ENCODE peak calls at places on chromosome 2, in six cellular contexts. F, C, W, I, Z and B are unnamed samples.

GRCh38 chr2:71496156-71496770 is 42.9 kb downstream of the DYSF start:
- DNase-seq in F (no peak), C (no peak), W (no peak), I (no peak), Z (no peak), B (no peak)

GRCh38 chr2:207530160-207531023 is 630 bp downstream of the CREB1 start:
- DNase-seq in F (no peak), C (peak), W (peak), I (peak), Z (peak), B (no peak)

GRCh38 chr2:73928995-73929394 is 2.3 kb downstream of the DGUOK start:
- DNase-seq in F (no peak), C (no peak), W (no peak), I (no peak), Z (peak), B (no peak)

GRCh38 chr2:84855730-84856129 is 25.2 kb downstream of the TRABD2A start:
- DNase-seq in F (no peak), C (no peak), W (no peak), I (no peak), Z (no peak), B (no peak)

GRCh38 chr2:133657591-133657990 is 89.3 kb upstream of the NCKAP5 start:
- DNase-seq in F (peak), C (no peak), W (peak), I (peak), Z (no peak), B (no peak)

GRCh38 chr2:199861116-199861774 is 10.3 kb upstream of the FTCDNL1 start:
- DNase-seq in F (no peak), C (no peak), W (peak), I (peak), Z (peak), B (no peak)

GRCh38 chr2:159196393-159196925 is 90.0 kb downstream of the WDSUB1 start:
- DNase-seq in F (no peak), C (no peak), W (no peak), I (no peak), Z (no peak), B (no peak)

GRCh38 chr2:136255648-136256461 is 137.9 kb upstream of the CXCR4 start:
- DNase-seq in F (no peak), C (no peak), W (no peak), I (no peak), Z (peak), B (no peak)

GRCh38 chr2:166675553-166675952 is 181.5 kb upstream of the SCN7A start:
- DNase-seq in F (no peak), C (peak), W (no peak), I (no peak), Z (no peak), B (no peak)

GRCh38 chr2:238945433-238946150 is 97.7 kb downstream of the TWIST2 start:
- DNase-seq in F (peak), C (peak), W (peak), I (peak), Z (peak), B (no peak)

GRCh38 chr2:11540996-11541692 is 7.3 kb downstream of the GREB1 start:
- DNase-seq in F (no peak), C (no peak), W (no peak), I (no peak), Z (no peak), B (no peak)

GRCh38 chr2:233267516-233268245 is 16.2 kb downstream of the ATG16L1 start:
- DNase-seq in F (no peak), C (no peak), W (no peak), I (no peak), Z (no peak), B (no peak)

GRCh38 chr2:48600917-48601316 is 16.7 kb upstream of the GTF2A1L start:
- DNase-seq in F (peak), C (no peak), W (peak), I (peak), Z (no peak), B (peak)

GRCh38 chr2:235843591-235844395 is 324.4 kb downstream of the GBX2 start:
- DNase-seq in F (no peak), C (no peak), W (no peak), I (no peak), Z (no peak), B (no peak)

GRCh38 chr2:146997488-146997887 is 847.3 kb upstream of the ACVR2A start:
- DNase-seq in F (no peak), C (no peak), W (no peak), I (no peak), Z (no peak), B (no peak)

GRCh38 chr2:222859786-222860726 is 780 bp upstream of the ACSL3 start:
- DNase-seq in F (no peak), C (peak), W (peak), I (peak), Z (peak), B (no peak)

DNA sequence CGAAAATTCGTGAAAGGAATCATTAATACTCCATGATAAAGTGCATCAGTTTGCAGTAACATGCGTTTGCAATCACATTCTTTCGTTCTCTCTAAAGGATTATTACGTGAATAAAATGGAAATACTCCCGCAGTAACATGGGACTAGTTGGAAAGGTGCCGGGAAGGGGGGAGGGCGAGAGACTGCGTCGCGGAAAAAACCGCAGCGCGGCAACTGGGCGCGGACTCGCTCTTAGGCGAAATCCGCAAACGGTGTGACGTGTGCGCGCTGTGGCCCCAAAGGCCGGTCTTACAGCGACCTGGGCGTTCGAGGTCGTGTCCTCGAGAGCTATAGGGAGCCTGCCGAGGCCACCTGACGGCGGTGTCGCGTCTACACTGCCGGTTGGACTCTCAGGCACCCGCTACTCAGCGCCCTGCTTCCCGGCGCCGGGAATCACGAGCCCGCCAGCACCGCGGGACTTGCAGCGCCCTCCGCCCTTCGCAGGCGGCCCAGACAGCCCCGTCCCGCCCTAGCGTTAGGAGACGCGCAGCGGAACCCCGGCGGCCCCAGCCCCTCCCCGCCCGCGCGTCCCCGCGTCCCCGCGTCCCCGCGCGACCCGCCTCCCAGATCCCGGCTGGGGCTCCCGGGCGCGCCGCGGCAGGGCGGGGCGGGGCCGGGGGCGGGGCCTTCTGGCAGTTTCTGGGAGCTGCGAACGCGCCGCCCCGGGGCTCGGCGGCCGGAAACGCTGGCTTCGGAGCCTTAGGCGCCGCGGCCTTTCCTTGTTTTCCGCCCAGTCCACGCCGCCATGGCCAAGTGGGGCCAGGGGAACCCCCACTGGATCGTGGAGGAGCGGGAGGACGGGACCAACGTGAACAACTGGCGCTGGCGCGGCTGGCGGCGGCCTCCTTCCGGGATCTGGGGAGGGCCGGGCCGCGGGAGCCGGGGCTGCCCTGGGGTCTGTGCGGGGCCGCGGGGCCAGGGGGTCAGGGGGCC is 15.1 kb downstream of the C2orf74 start:
- DNase-seq in F (peak), C (peak), W (peak), I (peak), Z (peak), B (peak)
- TF ChIP-seq CTCF in F (no peak), C (no peak), W (no peak), I (no peak), Z (no peak), B (no peak)

GRCh38 chr2:241379481-241380480 is 23.7 kb downstream of the FARP2 start:
- DNase-seq in F (no peak), C (no peak), W (peak), I (peak), Z (no peak), B (no peak)

GRCh38 chr2:241381872-241382271 is 25.8 kb downstream of the FARP2 start:
- DNase-seq in F (no peak), C (no peak), W (peak), I (no peak), Z (no peak), B (no peak)

GRCh38 chr2:241375300-241375699 is 19.2 kb downstream of the FARP2 start:
- DNase-seq in F (no peak), C (no peak), W (no peak), I (no peak), Z (no peak), B (no peak)

GRCh38 chr2:241376808-241377207 is 20.7 kb downstream of the FARP2 start:
- DNase-seq in F (no peak), C (no peak), W (no peak), I (no peak), Z (no peak), B (no peak)

DNA sequence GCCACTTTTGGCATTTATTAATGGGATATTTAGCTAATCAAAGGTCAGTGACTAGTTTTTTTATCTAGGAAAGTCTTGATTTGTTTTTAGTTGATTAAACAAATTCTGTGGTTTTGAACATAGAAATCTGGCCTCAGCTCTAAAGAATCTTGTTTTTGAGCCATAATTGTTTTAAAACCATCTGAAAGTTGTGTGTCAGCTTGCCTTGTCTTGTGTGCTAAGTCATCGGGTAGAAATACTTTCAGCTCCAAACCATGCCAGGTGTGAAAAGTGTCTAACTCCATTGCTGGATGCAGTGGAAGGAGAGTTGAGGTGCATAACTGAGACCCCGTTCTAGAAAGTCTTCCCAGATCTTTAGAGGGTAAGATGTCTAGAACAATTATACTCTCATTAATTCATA is 22.7 kb downstream of the FARP2 start:
- DNase-seq in F (no peak), C (no peak), W (no peak), I (peak), Z (no peak), B (no peak)
- H3K4me3 ChIP-seq in F (no peak), C (no peak), W (no peak), I (no peak), Z (no peak), B (no peak)

GRCh38 chr2:210195066-210195852 is 24.1 kb upstream of the KANSL1L start:
- DNase-seq in F (peak), C (peak), W (peak), I (peak), Z (peak), B (no peak)
- TF ChIP-seq CTCF in F (peak), C (peak), W (peak), I (peak), Z (peak), B (peak)

GRCh38 chr2:229273384-229274338 is 2.6 kb upstream of the PID1 start:
- DNase-seq in F (peak), C (peak), W (peak), I (peak), Z (peak), B (peak)
- H3K4me3 ChIP-seq in F (peak), C (no peak), W (peak), I (peak), Z (no peak), B (peak)

GRCh38 chr2:227031379-227031778 is 132.6 kb downstream of the COL4A4 start:
- DNase-seq in F (no peak), C (no peak), W (no peak), I (no peak), Z (no peak), B (no peak)

GRCh38 chr2:227035678-227036077 is 128.3 kb downstream of the COL4A4 start:
- DNase-seq in F (no peak), C (no peak), W (no peak), I (no peak), Z (no peak), B (no peak)

GRCh38 chr2:227030789-227031188 is 133.2 kb downstream of the COL4A4 start:
- DNase-seq in F (no peak), C (no peak), W (no peak), I (no peak), Z (no peak), B (no peak)

GRCh38 chr2:227036527-227036926 is 127.5 kb downstream of the COL4A4 start:
- DNase-seq in F (no peak), C (no peak), W (no peak), I (no peak), Z (no peak), B (no peak)

DNA sequence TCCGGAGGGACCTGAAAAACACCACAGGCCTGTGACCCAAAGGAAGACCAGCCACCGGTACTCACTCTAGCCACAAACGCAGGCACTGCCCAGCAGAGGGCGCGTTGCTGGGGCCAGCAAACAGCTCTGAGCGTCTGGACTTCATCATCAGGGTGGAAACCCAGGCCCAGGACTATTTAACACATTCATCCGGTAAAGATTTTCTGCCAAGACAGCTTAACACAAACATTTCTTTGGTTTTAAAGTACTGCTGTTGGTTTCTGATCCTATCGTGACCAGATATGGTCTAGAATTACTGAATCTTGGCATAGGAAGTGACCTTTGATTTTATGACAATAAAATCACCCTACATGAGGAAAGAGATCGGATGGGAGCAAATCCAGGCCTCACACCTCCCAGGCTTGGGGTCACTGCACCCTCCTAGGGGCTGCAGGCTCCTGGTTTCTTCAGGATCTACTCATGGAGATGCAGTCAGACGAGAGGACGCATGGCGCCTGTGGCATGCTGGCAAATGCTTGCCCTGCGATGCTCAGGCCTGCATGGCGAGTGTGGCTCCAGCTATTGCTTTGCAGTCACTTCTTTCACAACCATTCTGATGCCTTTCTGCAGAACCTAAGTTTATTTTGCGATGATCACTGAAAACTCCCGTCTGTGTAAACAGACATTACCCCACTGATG is 130.4 kb downstream of the COL4A4 start:
- DNase-seq in F (peak), C (peak), W (peak), I (peak), Z (peak), B (peak)
- TF ChIP-seq CTCF in F (peak), C (peak), W (peak), I (peak), Z (peak), B (peak)

DNA sequence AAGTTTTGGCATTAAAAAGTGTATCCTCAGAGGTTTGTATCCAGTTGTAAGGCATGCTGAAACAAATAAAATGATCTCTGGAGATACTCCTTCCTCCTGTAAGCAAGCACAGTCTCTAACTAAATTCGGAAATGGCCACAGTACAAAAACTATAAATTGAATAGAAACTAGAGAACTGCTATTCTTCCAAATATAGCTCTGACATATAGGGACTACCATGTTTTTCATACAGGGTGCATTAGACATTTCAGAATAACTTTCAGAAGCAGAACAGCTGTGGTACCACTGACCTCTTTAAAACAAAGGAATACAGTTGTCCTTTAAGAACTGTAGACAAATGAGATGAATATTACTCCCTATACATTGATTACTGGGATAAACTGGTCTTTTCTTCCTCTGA is 568.5 kb downstream of the ARHGAP15 start:
- DNase-seq in F (no peak), C (no peak), W (no peak), I (no peak), Z (no peak), B (no peak)
- H3K4me3 ChIP-seq in F (no peak), C (no peak), W (no peak), I (no peak), Z (no peak), B (no peak)

GRCh38 chr2:42337846-42338566 is 23.0 kb downstream of the COX7A2L start:
- DNase-seq in F (no peak), C (no peak), W (no peak), I (no peak), Z (no peak), B (no peak)

GRCh38 chr2:42340938-42341636 is 19.9 kb downstream of the COX7A2L start:
- DNase-seq in F (no peak), C (no peak), W (no peak), I (no peak), Z (no peak), B (no peak)

GRCh38 chr2:42340045-42340937 is 20.7 kb downstream of the COX7A2L start:
- DNase-seq in F (no peak), C (no peak), W (no peak), I (no peak), Z (no peak), B (no peak)

GRCh38 chr2:42338567-42339190 is 22.3 kb downstream of the COX7A2L start:
- DNase-seq in F (no peak), C (no peak), W (no peak), I (no peak), Z (no peak), B (no peak)

DNA sequence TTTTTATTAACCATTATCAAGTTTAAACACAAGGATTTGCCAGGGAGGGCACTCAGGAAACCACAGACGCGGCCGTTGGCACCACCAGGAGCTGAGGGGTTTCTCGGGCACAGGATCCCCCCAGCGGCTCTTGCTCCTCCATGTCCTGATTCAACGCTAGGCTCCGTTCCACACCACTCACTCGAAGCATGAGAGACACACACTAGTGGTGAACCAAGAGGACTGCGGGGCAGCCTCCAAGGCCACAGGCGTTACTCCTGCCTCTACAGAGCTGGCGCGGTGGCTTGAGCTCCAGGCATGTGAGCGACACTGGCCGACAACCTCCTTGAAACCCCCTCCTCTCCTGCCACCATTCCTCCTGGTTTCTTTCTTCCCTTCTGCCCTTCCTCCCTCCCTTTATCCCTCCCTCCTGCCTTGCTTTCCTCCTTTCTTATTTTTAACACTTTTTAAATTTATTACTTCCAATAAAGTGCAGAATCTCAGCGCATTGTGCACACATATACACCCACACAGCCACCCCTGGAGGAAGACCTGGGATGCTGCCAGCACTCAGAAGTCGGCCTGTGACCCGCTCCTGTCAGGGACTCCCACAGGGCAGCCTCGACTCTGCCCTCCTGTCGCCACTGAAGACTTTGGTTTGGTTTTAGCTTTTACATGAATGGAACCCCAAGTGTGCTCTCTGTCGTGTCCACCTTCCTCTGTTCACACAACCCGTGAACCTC is 21.7 kb downstream of the COX7A2L start:
- DNase-seq in F (no peak), C (peak), W (no peak), I (no peak), Z (peak), B (no peak)
- TF ChIP-seq CTCF in F (peak), C (peak), W (no peak), I (no peak), Z (peak), B (no peak)

GRCh38 chr2:128069769-128070168 is 21.2 kb upstream of the UGGT1 start:
- DNase-seq in F (no peak), C (no peak), W (peak), I (peak), Z (no peak), B (no peak)
- H3K4me3 ChIP-seq in F (no peak), C (no peak), W (no peak), I (no peak), Z (no peak), B (no peak)